ENCODE peak calls at places on chromosomes 16 and 17, in five cellular contexts. Z is H1, S is H9, U is mesendoderm, Q is IMR-90. K is an unnamed sample.
A peak's percentile ranks its signal among the peaks of the same experiment; 100 is the strongest.

GRCh38 chr17:9647014-9647413 is 1.7 kb downstream of the USP43 start:
- DNase-seq in Q (no peak), Z (no peak), S (peak; percentile 52), U (peak; percentile 92), K (peak; percentile 9)

GRCh38 chr17:78493455-78494188 is 83.6 kb downstream of the DNAH17 start:
- DNase-seq in U (no peak), Z (no peak), S (no peak), Q (no peak), K (no peak)

GRCh38 chr17:43351686-43352085 is 47.1 kb upstream of the ARL4D start:
- DNase-seq in U (no peak), Q (no peak), Z (no peak), S (no peak), K (no peak)

GRCh38 chr16:84329849-84330684 is 35.4 kb downstream of the WFDC1 start:
- DNase-seq in Q (no peak), S (no peak), Z (no peak), U (no peak), K (no peak)

GRCh38 chr16:1923299-1924034 is 5.3 kb upstream of the HS3ST6 start:
- DNase-seq in S (peak; percentile 91), U (peak; percentile 87), Q (no peak), Z (peak; percentile 86), K (no peak)

GRCh38 chr16:85935957-85936760 is 37.2 kb downstream of the IRF8 start:
- DNase-seq in S (no peak), Q (no peak), U (no peak), Z (no peak), K (no peak)

GRCh38 chr16:55439101-55439690 is 39.8 kb upstream of the MMP2 start:
- DNase-seq in S (no peak), Q (no peak), Z (no peak), U (no peak), K (no peak)

GRCh38 chr17:11797803-11798202 is 199.5 kb downstream of the ZNF18 start:
- DNase-seq in Q (no peak), U (peak; percentile 6), Z (peak; percentile 54), S (no peak), K (no peak)

GRCh38 chr16:29994613-29995329 is 646 bp downstream of the HIRIP3 start:
- DNase-seq in Z (peak; percentile 90), U (peak; percentile 69), S (no peak), Q (peak; percentile 66), K (no peak)

GRCh38 chr16:81181013-81181720 is 57.3 kb upstream of the BCO1 start:
- DNase-seq in Q (peak; percentile 97), Z (peak; percentile 81), U (peak; percentile 99), S (peak; percentile 96), K (peak; percentile 90)

GRCh38 chr17:50029185-50029584 is 26.7 kb upstream of the ITGA3 start:
- DNase-seq in Z (no peak), Q (no peak), S (no peak), U (no peak), K (no peak)

GRCh38 chr17:26792486-26792885 is 501.4 kb upstream of the WSB1 start:
- DNase-seq in S (no peak), U (peak; percentile 75), Z (no peak), Q (peak; percentile 55), K (peak; percentile 73)

GRCh38 chr17:63762106-63763078 is 11.0 kb downstream of the CCDC47 start:
- DNase-seq in Q (no peak), S (no peak), Z (no peak), U (no peak), K (no peak)

GRCh38 chr16:16797239-16797638 is 418.3 kb downstream of the NPIPA7 start:
- DNase-seq in Z (no peak), Q (no peak), S (no peak), U (peak; percentile 35), K (peak; percentile 32)

GRCh38 chr16:9153502-9153864 is 62.0 kb downstream of the HAPSTR1 start:
- DNase-seq in Q (no peak), Z (no peak), S (no peak), U (no peak), K (no peak)

GRCh38 chr16:9152649-9153501 is 61.4 kb downstream of the HAPSTR1 start:
- DNase-seq in S (no peak), Z (no peak), Q (no peak), U (no peak), K (no peak)

GRCh38 chr16:9148376-9149015 is 57.1 kb downstream of the HAPSTR1 start:
- DNase-seq in Q (no peak), Z (no peak), S (no peak), U (peak; percentile 54), K (no peak)

GRCh38 chr16:9151074-9151473 is 59.6 kb downstream of the HAPSTR1 start:
- DNase-seq in Q (no peak), U (no peak), S (no peak), Z (no peak), K (no peak)

GRCh38 chr16:9151597-9151996 is 60.2 kb downstream of the HAPSTR1 start:
- DNase-seq in Z (no peak), U (no peak), S (no peak), Q (peak; percentile 84), K (no peak)
- H4K8ac ChIP-seq in Z (no peak overlapping the region), U (no peak overlapping the region), S (no peak overlapping the region), Q (peak overlapping the region; percentile 12), K (no peak overlapping the region)

DNA sequence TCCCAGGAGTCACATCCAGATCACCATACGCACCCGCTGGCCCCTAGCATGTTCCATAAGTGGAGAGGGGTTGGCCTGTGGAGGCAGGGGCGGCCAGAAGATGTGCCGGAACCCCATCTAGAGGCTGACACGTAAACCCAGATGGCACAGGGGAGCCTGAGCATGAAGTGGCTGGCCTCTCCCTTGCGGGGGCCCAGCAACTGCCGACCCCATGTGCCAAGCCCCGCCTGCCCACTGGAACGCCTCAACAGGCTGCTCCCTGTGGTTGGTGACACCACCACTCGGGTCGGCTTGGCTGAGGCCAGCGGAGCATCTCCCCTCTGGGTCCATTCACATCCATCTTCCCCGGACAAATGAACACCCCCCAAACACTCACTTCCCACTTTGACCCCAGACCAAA is 9.5 kb downstream of the BCAR1 start:
- DNase-seq in S (no peak), Q (no peak), Z (no peak), U (no peak), K (no peak)
- H3K4ac ChIP-seq in S (no peak overlapping the region), Q (peak overlapping the region; percentile 37), Z (no peak overlapping the region), U (no peak overlapping the region), K (no peak overlapping the region)

GRCh38 chr16:4178468-4179010 is 62.3 kb upstream of the ADCY9 start:
- DNase-seq in S (no peak), U (no peak), Z (no peak), Q (no peak), K (no peak)
- H4K8ac ChIP-seq in S (no peak overlapping the region), U (no peak overlapping the region), Z (no peak overlapping the region), Q (peak overlapping the region; percentile 1), K (no peak overlapping the region)

GRCh38 chr17:2070241-2071023 is 15.5 kb downstream of the HIC1 start:
- DNase-seq in Z (no peak), S (peak; percentile 86), U (peak; percentile 77), Q (no peak), K (no peak)
- H3K4ac ChIP-seq in Z (no peak overlapping the region), S (no peak overlapping the region), U (no peak overlapping the region), Q (peak overlapping the region; percentile 100), K (no peak overlapping the region)

GRCh38 chr17:7348478-7349242 is 3.3 kb upstream of the KCTD11 start:
- DNase-seq in Q (peak; percentile 47), Z (no peak), S (no peak), U (no peak), K (no peak)
- H4K8ac ChIP-seq in Q (no peak overlapping the region), Z (no peak overlapping the region), S (no peak overlapping the region), U (no peak overlapping the region), K (no peak overlapping the region)

DNA sequence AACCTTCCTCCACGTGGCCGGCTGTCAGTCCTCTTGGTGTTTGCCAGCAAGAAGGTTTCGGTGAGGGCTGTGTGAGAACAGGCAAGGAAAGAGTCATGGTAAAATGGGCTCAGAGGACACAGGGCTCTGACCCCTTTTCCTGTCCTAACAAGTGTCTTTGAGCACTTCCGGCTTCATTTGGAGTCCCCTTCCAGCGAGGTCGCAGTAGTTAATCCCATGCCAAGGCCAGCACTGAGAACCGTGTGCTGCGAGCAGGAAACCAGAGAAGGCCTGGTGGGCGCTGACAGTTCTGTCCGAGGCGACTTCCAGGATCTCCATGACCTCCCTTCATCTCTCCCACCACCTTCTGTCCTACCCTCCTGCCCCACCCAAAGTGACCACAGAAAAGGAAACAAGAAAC is 168.1 kb downstream of the ZFHX3 start:
- DNase-seq in Z (no peak), S (no peak), Q (no peak), U (no peak), K (no peak)
- H3K4ac ChIP-seq in Z (no peak overlapping the region), S (no peak overlapping the region), Q (no peak overlapping the region), U (no peak overlapping the region), K (no peak overlapping the region)

K was measured in neuronal stem cell.